ENCODE peak calls at places on chromosome 14, in eight cellular contexts. One of them, this sample, is unnamed.

GRCh38 chr14:55535521-55536207 is 44.3 kb upstream of the KTN1 start:
- DNase-seq in gastrocnemius medialis: no peak
- DNase-seq in PC-9: peak; percentile 68
- DNase-seq in CD8-positive, alpha-beta T cell: no peak
- DNase-seq in effector memory CD4-positive, alpha-beta T cell: no peak
- DNase-seq in pancreas: no peak
- DNase-seq in lower lobe of right lung: no peak
- DNase-seq in neuronal stem cell: no peak
- DNase-seq in this sample: no peak

GRCh38 chr14:65359503-65359902 is 53.0 kb upstream of the FUT8 start:
- DNase-seq in gastrocnemius medialis: no peak
- DNase-seq in PC-9: peak; percentile 46
- DNase-seq in CD8-positive, alpha-beta T cell: no peak
- DNase-seq in effector memory CD4-positive, alpha-beta T cell: no peak
- DNase-seq in pancreas: no peak
- DNase-seq in lower lobe of right lung: no peak
- DNase-seq in neuronal stem cell: no peak
- DNase-seq in this sample: no peak

GRCh38 chr14:90040411-90040810 is 21.4 kb upstream of the KCNK13 start:
- DNase-seq in gastrocnemius medialis: no peak
- DNase-seq in PC-9: no peak
- DNase-seq in CD8-positive, alpha-beta T cell: no peak
- DNase-seq in effector memory CD4-positive, alpha-beta T cell: no peak
- DNase-seq in pancreas: no peak
- DNase-seq in lower lobe of right lung: no peak
- DNase-seq in neuronal stem cell: no peak
- DNase-seq in this sample: no peak

GRCh38 chr14:92800525-92800924 is 6.4 kb downstream of the GOLGA5 start:
- DNase-seq in gastrocnemius medialis: no peak
- DNase-seq in PC-9: no peak
- DNase-seq in CD8-positive, alpha-beta T cell: no peak
- DNase-seq in effector memory CD4-positive, alpha-beta T cell: no peak
- DNase-seq in pancreas: no peak
- DNase-seq in lower lobe of right lung: no peak
- DNase-seq in neuronal stem cell: no peak
- DNase-seq in this sample: no peak

GRCh38 chr14:103748539-103748867 is 32.9 kb downstream of the ZFYVE21 start:
- DNase-seq in gastrocnemius medialis: no peak
- DNase-seq in PC-9: no peak
- DNase-seq in CD8-positive, alpha-beta T cell: peak; percentile 57
- DNase-seq in effector memory CD4-positive, alpha-beta T cell: no peak
- DNase-seq in pancreas: no peak
- DNase-seq in lower lobe of right lung: no peak
- DNase-seq in neuronal stem cell: no peak
- DNase-seq in this sample: no peak

GRCh38 chr14:80390911-80391310 is 179.6 kb upstream of the DIO2 start:
- DNase-seq in gastrocnemius medialis: no peak
- DNase-seq in PC-9: peak; percentile 87
- DNase-seq in CD8-positive, alpha-beta T cell: no peak
- DNase-seq in effector memory CD4-positive, alpha-beta T cell: no peak
- DNase-seq in pancreas: no peak
- DNase-seq in lower lobe of right lung: no peak
- DNase-seq in neuronal stem cell: peak; percentile 11
- DNase-seq in this sample: no peak

GRCh38 chr14:104450811-104451401 is 128.7 kb upstream of the C14orf180 start:
- DNase-seq in gastrocnemius medialis: no peak
- DNase-seq in PC-9: no peak
- DNase-seq in CD8-positive, alpha-beta T cell: no peak
- DNase-seq in effector memory CD4-positive, alpha-beta T cell: no peak
- DNase-seq in pancreas: peak; percentile 54
- DNase-seq in lower lobe of right lung: no peak
- DNase-seq in neuronal stem cell: no peak
- DNase-seq in this sample: peak; percentile 32

GRCh38 chr14:58620011-58620410 is 17.8 kb upstream of the DACT1 start:
- DNase-seq in gastrocnemius medialis: no peak
- DNase-seq in PC-9: no peak
- DNase-seq in CD8-positive, alpha-beta T cell: no peak
- DNase-seq in effector memory CD4-positive, alpha-beta T cell: no peak
- DNase-seq in pancreas: no peak
- DNase-seq in lower lobe of right lung: no peak
- DNase-seq in neuronal stem cell: no peak
- DNase-seq in this sample: no peak

DNA sequence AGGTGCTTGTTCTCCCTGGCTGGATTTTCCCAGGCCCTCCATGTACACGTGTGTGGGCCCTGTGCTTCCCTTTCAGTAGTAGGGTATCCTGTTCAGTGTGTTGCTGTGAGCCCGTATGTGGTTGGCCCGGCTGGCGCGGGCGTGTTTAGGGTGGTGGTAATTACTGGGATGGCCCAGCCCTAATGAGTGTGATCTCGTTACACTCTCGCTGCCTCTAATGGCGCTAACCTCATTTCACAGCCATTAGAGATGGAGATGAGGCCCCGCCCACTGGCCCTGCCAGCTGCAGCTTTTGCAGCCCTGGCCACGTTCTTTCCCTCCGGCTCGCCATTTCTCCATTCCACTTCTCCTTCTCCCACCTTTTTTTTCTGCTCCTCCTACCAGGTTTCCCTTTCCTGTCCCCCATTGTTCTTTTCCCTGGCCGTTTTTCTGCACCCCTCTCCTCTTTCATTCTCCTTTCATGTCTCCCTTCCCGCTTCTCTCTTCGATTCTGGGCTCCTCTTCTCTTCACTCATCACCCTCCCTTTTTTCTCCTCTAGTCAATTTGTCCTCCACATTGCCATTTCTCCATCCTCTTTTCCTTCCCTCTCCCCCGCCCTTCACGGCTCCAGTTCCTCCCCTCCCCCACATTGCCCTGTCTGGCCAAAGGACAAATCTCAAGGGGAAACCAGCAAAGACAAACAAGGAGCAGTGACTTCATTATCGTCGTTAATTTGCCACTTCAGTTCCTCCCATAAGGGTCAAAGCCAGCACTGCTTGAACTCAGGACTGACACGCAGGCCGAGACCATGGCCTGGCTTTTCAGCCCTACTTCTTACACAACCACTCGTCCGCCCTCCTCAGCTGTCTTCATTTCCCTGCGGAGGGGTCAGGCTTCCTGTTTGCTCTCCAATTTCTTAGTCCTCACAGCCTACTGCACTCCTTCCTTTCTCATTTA is 6.8 kb downstream of the ZFHX2 start:
- DNase-seq in gastrocnemius medialis: peak; percentile 57
- DNase-seq in PC-9: no peak
- DNase-seq in CD8-positive, alpha-beta T cell: no peak
- DNase-seq in effector memory CD4-positive, alpha-beta T cell: no peak
- DNase-seq in pancreas: no peak
- DNase-seq in lower lobe of right lung: no peak
- DNase-seq in neuronal stem cell: no peak
- DNase-seq in this sample: peak; percentile 73
- H3K4me3 ChIP-seq in gastrocnemius medialis: no peak overlapping the region
- H3K4me3 ChIP-seq in PC-9: no peak overlapping the region
- H3K4me3 ChIP-seq in CD8-positive, alpha-beta T cell: no peak overlapping the region
- H3K4me3 ChIP-seq in effector memory CD4-positive, alpha-beta T cell: no peak overlapping the region
- H3K4me3 ChIP-seq in pancreas: no peak overlapping the region
- H3K4me3 ChIP-seq in lower lobe of right lung: no peak overlapping the region
- H3K4me3 ChIP-seq in neuronal stem cell: no peak overlapping the region
- H3K4me3 ChIP-seq in this sample: no peak overlapping the region

GRCh38 chr14:106874365-106874764 is 1348.0 kb downstream of the TMEM121 start:
- DNase-seq in gastrocnemius medialis: no peak
- DNase-seq in PC-9: no peak
- DNase-seq in CD8-positive, alpha-beta T cell: no peak
- DNase-seq in effector memory CD4-positive, alpha-beta T cell: no peak
- DNase-seq in pancreas: no peak
- DNase-seq in lower lobe of right lung: no peak
- DNase-seq in neuronal stem cell: no peak
- DNase-seq in this sample: no peak
- H3K9me3 ChIP-seq in gastrocnemius medialis: no peaks in the 10 kb centered on the region
- H3K9me3 ChIP-seq in PC-9: no peaks in the 10 kb centered on the region
- H3K9me3 ChIP-seq in CD8-positive, alpha-beta T cell: no peaks in the 10 kb centered on the region
- H3K9me3 ChIP-seq in effector memory CD4-positive, alpha-beta T cell: no peaks in the 10 kb centered on the region
- H3K9me3 ChIP-seq in pancreas: no peaks in the 10 kb centered on the region
- H3K9me3 ChIP-seq in lower lobe of right lung: no peaks in the 10 kb centered on the region
- H3K9me3 ChIP-seq in neuronal stem cell: no peaks in the 10 kb centered on the region
- H3K9me3 ChIP-seq in this sample: no peaks in the 10 kb centered on the region

GRCh38 chr14:36519431-36520321 is at the start of gene NKX2-1:
- DNase-seq in gastrocnemius medialis: no peak
- DNase-seq in PC-9: no peak
- DNase-seq in CD8-positive, alpha-beta T cell: no peak
- DNase-seq in effector memory CD4-positive, alpha-beta T cell: no peak
- DNase-seq in pancreas: no peak
- DNase-seq in lower lobe of right lung: peak; percentile 82
- DNase-seq in neuronal stem cell: peak; percentile 21
- DNase-seq in this sample: no peak
- H3K4me3 ChIP-seq in gastrocnemius medialis: peak within 1 kb of the TSS; percentile 34
- H3K4me3 ChIP-seq in PC-9: peak within 1 kb of the TSS; percentile 63
- H3K4me3 ChIP-seq in CD8-positive, alpha-beta T cell: no peak within 1 kb of the TSS
- H3K4me3 ChIP-seq in effector memory CD4-positive, alpha-beta T cell: peak within 1 kb of the TSS; percentile 25
- H3K4me3 ChIP-seq in pancreas: no peak within 1 kb of the TSS
- H3K4me3 ChIP-seq in lower lobe of right lung: peak within 1 kb of the TSS; percentile 53
- H3K4me3 ChIP-seq in neuronal stem cell: no peak within 1 kb of the TSS
- H3K4me3 ChIP-seq in this sample: peak within 1 kb of the TSS; percentile 36

GRCh38 chr14:45787167-45787566 is 534.2 kb upstream of the MIS18BP1 start:
- DNase-seq in gastrocnemius medialis: no peak
- DNase-seq in PC-9: no peak
- DNase-seq in CD8-positive, alpha-beta T cell: no peak
- DNase-seq in effector memory CD4-positive, alpha-beta T cell: no peak
- DNase-seq in pancreas: no peak
- DNase-seq in lower lobe of right lung: no peak
- DNase-seq in neuronal stem cell: no peak
- DNase-seq in this sample: no peak

GRCh38 chr14:45786266-45786665 is 533.3 kb upstream of the MIS18BP1 start:
- DNase-seq in gastrocnemius medialis: no peak
- DNase-seq in PC-9: no peak
- DNase-seq in CD8-positive, alpha-beta T cell: no peak
- DNase-seq in effector memory CD4-positive, alpha-beta T cell: no peak
- DNase-seq in pancreas: no peak
- DNase-seq in lower lobe of right lung: no peak
- DNase-seq in neuronal stem cell: no peak
- DNase-seq in this sample: no peak

GRCh38 chr14:45790293-45790692 is 537.3 kb upstream of the MIS18BP1 start:
- DNase-seq in gastrocnemius medialis: no peak
- DNase-seq in PC-9: no peak
- DNase-seq in CD8-positive, alpha-beta T cell: no peak
- DNase-seq in effector memory CD4-positive, alpha-beta T cell: no peak
- DNase-seq in pancreas: no peak
- DNase-seq in lower lobe of right lung: no peak
- DNase-seq in neuronal stem cell: no peak
- DNase-seq in this sample: no peak

DNA sequence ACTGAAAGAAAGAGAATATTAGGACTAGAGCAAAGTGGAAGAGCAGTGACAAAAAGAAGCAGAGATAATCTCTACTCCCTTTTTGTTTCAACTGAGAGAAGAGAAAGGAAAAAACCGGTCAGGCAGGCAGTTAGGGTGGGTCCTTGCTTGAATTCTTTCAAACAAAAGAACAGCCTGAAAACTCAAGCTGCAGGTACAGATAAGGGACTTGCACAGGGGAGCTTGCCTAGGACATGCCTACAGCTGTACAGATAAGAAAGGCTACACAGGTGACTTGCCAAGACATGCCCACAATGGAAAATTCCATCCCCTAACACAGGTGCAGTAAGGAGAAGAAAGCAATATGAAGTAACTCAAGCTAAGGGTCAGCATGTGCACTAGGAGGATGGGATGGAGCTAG is 532.2 kb upstream of the MIS18BP1 start:
- DNase-seq in gastrocnemius medialis: no peak
- DNase-seq in PC-9: no peak
- DNase-seq in CD8-positive, alpha-beta T cell: no peak
- DNase-seq in effector memory CD4-positive, alpha-beta T cell: no peak
- DNase-seq in pancreas: no peak
- DNase-seq in lower lobe of right lung: no peak
- DNase-seq in neuronal stem cell: no peak
- DNase-seq in this sample: no peak
- H3K9me3 ChIP-seq in gastrocnemius medialis: no peaks in the 10 kb centered on the region
- H3K9me3 ChIP-seq in PC-9: no peaks in the 10 kb centered on the region
- H3K9me3 ChIP-seq in CD8-positive, alpha-beta T cell: peaks cover 8% of the 10 kb centered on the region
- H3K9me3 ChIP-seq in effector memory CD4-positive, alpha-beta T cell: peaks cover 6% of the 10 kb centered on the region
- H3K9me3 ChIP-seq in pancreas: no peaks in the 10 kb centered on the region
- H3K9me3 ChIP-seq in lower lobe of right lung: peaks cover 24% of the 10 kb centered on the region
- H3K9me3 ChIP-seq in neuronal stem cell: no peaks in the 10 kb centered on the region
- H3K9me3 ChIP-seq in this sample: peaks cover 46% of the 10 kb centered on the region

GRCh38 chr14:34628681-34629135 is 1.2 kb downstream of the SNX6 start:
- DNase-seq in gastrocnemius medialis: no peak
- DNase-seq in PC-9: no peak
- DNase-seq in CD8-positive, alpha-beta T cell: peak; percentile 32
- DNase-seq in effector memory CD4-positive, alpha-beta T cell: peak; percentile 17
- DNase-seq in pancreas: no peak
- DNase-seq in lower lobe of right lung: no peak
- DNase-seq in neuronal stem cell: no peak
- DNase-seq in this sample: no peak
- H3K4me3 ChIP-seq in gastrocnemius medialis: peak overlapping the region; percentile 99
- H3K4me3 ChIP-seq in PC-9: peak overlapping the region; percentile 86
- H3K4me3 ChIP-seq in CD8-positive, alpha-beta T cell: peak overlapping the region; percentile 95
- H3K4me3 ChIP-seq in effector memory CD4-positive, alpha-beta T cell: peak overlapping the region; percentile 99
- H3K4me3 ChIP-seq in pancreas: no peak overlapping the region
- H3K4me3 ChIP-seq in lower lobe of right lung: peak overlapping the region; percentile 98
- H3K4me3 ChIP-seq in neuronal stem cell: peak overlapping the region; percentile 92
- H3K4me3 ChIP-seq in this sample: peak overlapping the region; percentile 90

DNA sequence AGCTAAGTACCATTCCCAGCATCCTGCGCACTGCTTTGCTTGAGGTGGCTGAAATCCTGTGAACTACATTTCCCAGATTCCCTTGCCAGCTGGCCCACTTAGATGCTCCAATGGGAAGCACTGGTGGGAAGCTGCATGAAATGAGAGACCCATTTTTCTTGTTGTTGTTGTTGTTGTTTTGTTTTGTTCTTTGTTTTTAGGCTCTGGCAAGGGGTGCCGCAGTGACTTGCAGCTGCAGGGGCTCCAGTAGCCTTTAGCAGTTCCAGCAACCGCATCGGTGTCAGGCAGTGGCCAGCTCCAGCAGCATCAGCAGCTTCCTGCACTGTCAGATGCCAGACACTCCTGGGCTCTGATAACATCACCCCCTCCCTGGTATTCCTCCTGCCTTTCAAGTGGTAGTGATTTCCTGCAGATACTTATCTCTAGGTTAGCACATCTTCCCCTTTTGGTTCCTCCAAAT is 8.8 kb upstream of the EGLN3 start:
- DNase-seq in gastrocnemius medialis: no peak
- DNase-seq in PC-9: no peak
- DNase-seq in CD8-positive, alpha-beta T cell: no peak
- DNase-seq in effector memory CD4-positive, alpha-beta T cell: no peak
- DNase-seq in pancreas: no peak
- DNase-seq in lower lobe of right lung: no peak
- DNase-seq in neuronal stem cell: no peak
- DNase-seq in this sample: no peak
- H3K9me3 ChIP-seq in gastrocnemius medialis: no peaks in the 10 kb centered on the region
- H3K9me3 ChIP-seq in PC-9: no peaks in the 10 kb centered on the region
- H3K9me3 ChIP-seq in CD8-positive, alpha-beta T cell: no peaks in the 10 kb centered on the region
- H3K9me3 ChIP-seq in effector memory CD4-positive, alpha-beta T cell: no peaks in the 10 kb centered on the region
- H3K9me3 ChIP-seq in pancreas: no peaks in the 10 kb centered on the region
- H3K9me3 ChIP-seq in lower lobe of right lung: no peaks in the 10 kb centered on the region
- H3K9me3 ChIP-seq in neuronal stem cell: no peaks in the 10 kb centered on the region
- H3K9me3 ChIP-seq in this sample: no peaks in the 10 kb centered on the region

This sample was measured in right atrium auricular region.